ENCODE peak calls at places on chromosomes 4 and X, in four cellular contexts. W is activated naive CD8-positive, alpha-beta T cell treated with anti-CD3 and anti-CD28 coated beads, Interleukin-2, amount 50 U/mL, for 24 hours; O is EH; T is astrocyte of the cerebellum. S is an unnamed sample.

GRCh38 chr4:152540941-152541340 is 5.0 kb upstream of the FBXW7 start:
- DNase-seq in T (no peak), W (no peak), O (no peak), S (no peak)

GRCh38 chr4:41784191-41784979 is 35.9 kb upstream of the PHOX2B start:
- DNase-seq in T (no peak), W (no peak), O (no peak), S (no peak)

GRCh38 chrX:45172890-45173289 is 27.8 kb downstream of the DIPK2B start:
- DNase-seq in W (no peak), T (no peak), O (peak; percentile 7), S (peak; percentile 73)

GRCh38 chr4:56804551-56804950 is 16.9 kb downstream of the SPINK2 start:
- DNase-seq in T (peak; percentile 62), W (no peak), O (peak; percentile 41), S (no peak)

GRCh38 chr4:165844151-165844550 is 28.9 kb upstream of the TLL1 start:
- DNase-seq in O (no peak), W (no peak), T (no peak), S (no peak)

GRCh38 chrX:70313503-70313902 is 23.6 kb downstream of the KIF4A start:
- DNase-seq in T (peak; percentile 56), O (peak; percentile 66), W (no peak), S (no peak)

GRCh38 chrX:130916636-130917422 is 13.8 kb upstream of the ENOX2 start:
- DNase-seq in T (peak; percentile 38), W (peak; percentile 36), O (peak; percentile 56), S (peak; percentile 69)

GRCh38 chr4:87949961-87950360 is 25.6 kb upstream of the SPP1 start:
- DNase-seq in T (peak; percentile 9), W (no peak), O (peak; percentile 78), S (no peak)

GRCh38 chrX:36198575-36198974 is 279.0 kb downstream of the CFAP47 start:
- DNase-seq in T (no peak), O (no peak), W (no peak), S (no peak)

GRCh38 chr4:118845552-118846065 is 9.7 kb upstream of the SEC24D start:
- DNase-seq in T (no peak), W (no peak), O (no peak), S (no peak)

GRCh38 chr4:43512253-43512652 is 619.7 kb downstream of the GRXCR1 start:
- DNase-seq in T (no peak), W (no peak), O (no peak), S (no peak)

GRCh38 chr4:17500574-17500973 is 11.3 kb downstream of the QDPR start:
- DNase-seq in O (no peak), T (no peak), W (no peak), S (no peak)

GRCh38 chr4:141575884-141576283 is 60.5 kb upstream of the IL15 start:
- DNase-seq in T (no peak), W (no peak), O (no peak), S (no peak)

GRCh38 chr4:145299380-145300076 is 119.1 kb upstream of the OTUD4 start:
- DNase-seq in O (peak; percentile 91), T (no peak), W (peak; percentile 78), S (peak; percentile 67)

GRCh38 chr4:172758586-172759340 is 409.8 kb upstream of the GALNT7 start:
- DNase-seq in T (no peak), W (no peak), O (peak; percentile 90), S (peak; percentile 77)

S was measured in RKO.